ENCODE peak calls at places on chromosome 17, in seven cellular contexts. L is right cardiac atrium; E is NCI-H524; U is psoas muscle; V is T follicular helper cell; Z is activated CD8-positive, alpha-beta memory T cell treated with anti-CD3 and anti-CD28 coated beads, Interleukin-2, amount 50 U/mL, for 48 hours; S is GF-D8. I is an unnamed sample.

GRCh38 chr17:73770115-73770848 is 126.0 kb upstream of the SDK2 start:
- DNase-seq in L (peak), E (peak), U (peak), V (no peak), Z (no peak), S (no peak), I (peak)

GRCh38 chr17:32523017-32523680 is 36.4 kb downstream of the CDK5R1 start:
- DNase-seq in L (no peak), E (no peak), U (no peak), V (no peak), Z (peak), S (no peak), I (no peak)

GRCh38 chr17:2179615-2180295 is 123.8 kb downstream of the SMG6 start:
- DNase-seq in L (peak), E (no peak), U (peak), V (no peak), Z (no peak), S (no peak), I (peak)

GRCh38 chr17:63568563-63568962 is 18.3 kb downstream of the DCAF7 start:
- DNase-seq in L (no peak), E (no peak), U (no peak), V (no peak), Z (no peak), S (no peak), I (no peak)

GRCh38 chr17:879546-879945 is 97.4 kb downstream of the MRM3 start:
- DNase-seq in L (peak), E (no peak), U (peak), V (peak), Z (peak), S (peak), I (peak)

GRCh38 chr17:78879679-78880186 is 23.3 kb downstream of the CEP295NL start:
- DNase-seq in L (peak), E (peak), U (peak), V (no peak), Z (peak), S (no peak), I (peak)

GRCh38 chr17:50380369-50381259 is 7.6 kb downstream of the EME1 start:
- DNase-seq in L (no peak), E (peak), U (no peak), V (no peak), Z (no peak), S (no peak), I (no peak)

GRCh38 chr17:49748791-49749190 is 15.1 kb downstream of the FAM117A start:
- DNase-seq in L (no peak), E (peak), U (no peak), V (peak), Z (peak), S (no peak), I (no peak)

GRCh38 chr17:16980813-16981731 is 9.2 kb upstream of the TNFRSF13B start:
- DNase-seq in L (no peak), E (peak), U (peak), V (no peak), Z (no peak), S (no peak), I (no peak)

GRCh38 chr17:77690271-77691161 is 268.0 kb upstream of the TNRC6C start:
- DNase-seq in L (no peak), E (no peak), U (peak), V (no peak), Z (peak), S (no peak), I (no peak)

GRCh38 chr17:7262192-7263070 is at the start of gene CLDN7:
- DNase-seq in L (no peak), E (no peak), U (no peak), V (no peak), Z (no peak), S (no peak), I (no peak)

GRCh38 chr17:49523196-49523595 is 28.1 kb downstream of the NGFR start:
- DNase-seq in L (no peak), E (no peak), U (no peak), V (no peak), Z (no peak), S (no peak), I (no peak)

GRCh38 chr17:76272541-76273434 is 7.6 kb downstream of the UBALD2 start:
- DNase-seq in L (no peak), E (no peak), U (no peak), V (no peak), Z (no peak), S (no peak), I (no peak)

GRCh38 chr17:74192950-74193781 is 10.3 kb upstream of the RPL38 start:
- DNase-seq in L (peak), E (peak), U (peak), V (no peak), Z (no peak), S (no peak), I (peak)

GRCh38 chr17:76687278-76688164 is 23.2 kb downstream of the MXRA7 start:
- DNase-seq in L (peak), E (no peak), U (peak), V (no peak), Z (no peak), S (no peak), I (peak)

GRCh38 chr17:14330492-14330920 is 29.6 kb downstream of the HS3ST3B1 start:
- DNase-seq in L (no peak), E (no peak), U (no peak), V (no peak), Z (no peak), S (no peak), I (no peak)

GRCh38 chr17:64615025-64615677 is 47.0 kb downstream of the SMURF2 start:
- DNase-seq in L (no peak), E (no peak), U (no peak), V (no peak), Z (no peak), S (no peak), I (no peak)

GRCh38 chr17:32565401-32565800 is 78.6 kb downstream of the CDK5R1 start:
- DNase-seq in L (no peak), E (no peak), U (no peak), V (no peak), Z (no peak), S (no peak), I (no peak)

GRCh38 chr17:74443516-74444296 is 11.8 kb downstream of the GPRC5C start:
- DNase-seq in L (no peak), E (no peak), U (no peak), V (no peak), Z (no peak), S (no peak), I (no peak)

GRCh38 chr17:62966426-62967110 is 533 bp downstream of the TANC2 start:
- DNase-seq in L (no peak), E (peak), U (no peak), V (peak), Z (peak), S (no peak), I (peak)

GRCh38 chr17:30323895-30324319 is 9.9 kb downstream of the TMIGD1 start:
- DNase-seq in L (peak), E (no peak), U (no peak), V (peak), Z (peak), S (peak), I (no peak)

GRCh38 chr17:74337834-74338500 is 11.9 kb downstream of the KIF19 start:
- DNase-seq in L (no peak), E (peak), U (no peak), V (no peak), Z (no peak), S (no peak), I (no peak)

GRCh38 chr17:79607941-79608728 is 2.7 kb downstream of the RBFOX3 start:
- DNase-seq in L (no peak), E (peak), U (no peak), V (no peak), Z (no peak), S (no peak), I (no peak)

GRCh38 chr17:64063766-64064224 is 43.4 kb upstream of the ICAM2 start:
- DNase-seq in L (peak), E (peak), U (peak), V (peak), Z (peak), S (no peak), I (peak)

GRCh38 chr17:63946440-63947363 is 14.6 kb upstream of the CD79B start:
- DNase-seq in L (no peak), E (peak), U (peak), V (peak), Z (peak), S (no peak), I (no peak)

GRCh38 chr17:56260421-56260820 is 107.1 kb downstream of the ANKFN1 start:
- DNase-seq in L (no peak), E (no peak), U (no peak), V (no peak), Z (no peak), S (no peak), I (no peak)

GRCh38 chr17:78563189-78564145 is 13.7 kb downstream of the DNAH17 start:
- DNase-seq in L (peak), E (peak), U (peak), V (no peak), Z (no peak), S (no peak), I (peak)